ENCODE peak calls at places on chromosomes 4 and X, in nine cellular contexts. P is heart right ventricle; Z is stimulated activated naive B cell treated with anti-CD40 and anti-IgM and Interleukin-4, amounts not matched to agents 10 μg/mL and 1 μg/mL and 100 μg/mL, for 72 hours; D is NCI-H1092 treated with DMSO at 0.1 percent for 48 hours; A is COR-L47; Y is HS-5; O is bronchial epithelial cell; N is immature natural killer cell; R is ascending aorta. T is an unnamed sample.

GRCh38 chr4:152408514-152409327 is 127.2 kb downstream of the FBXW7 start:
- DNase-seq in P (no peak), Z (no peak), D (peak; percentile 37), A (peak; percentile 9), Y (no peak), O (peak; percentile 63), N (no peak), R (no peak), T (peak; percentile 8)

GRCh38 chr4:13184199-13184598 is 299.9 kb downstream of the RAB28 start:
- DNase-seq in P (no peak), Z (no peak), D (no peak), A (no peak), Y (no peak), O (no peak), N (no peak), R (no peak), T (no peak)

GRCh38 chr4:53646792-53647191 is 55.5 kb upstream of the LNX1 start:
- DNase-seq in P (no peak), Z (no peak), D (no peak), A (peak; percentile 85), Y (no peak), O (no peak), N (no peak), R (no peak), T (peak; percentile 34)

GRCh38 chr4:176988226-176988625 is 195.5 kb upstream of the VEGFC start:
- DNase-seq in P (no peak), Z (no peak), D (no peak), A (no peak), Y (peak; percentile 94), O (peak; percentile 99), N (no peak), R (no peak), T (no peak)

GRCh38 chrX:107712231-107713204 is 63.1 kb downstream of the TSC22D3 start:
- DNase-seq in P (no peak), Z (no peak), D (no peak), A (no peak), Y (no peak), O (peak; percentile 70), N (peak; percentile 51), R (peak; percentile 81), T (no peak)

GRCh38 chrX:370963-371745 is 15.6 kb downstream of the PPP2R3B start:
- DNase-seq in P (no peak), Z (no peak), D (no peak), A (no peak), Y (no peak), O (no peak), N (no peak), R (no peak), T (no peak)

GRCh38 chr4:143282170-143282760 is 54.4 kb upstream of the GAB1 start:
- DNase-seq in P (peak; percentile 44), Z (no peak), D (no peak), A (no peak), Y (no peak), O (no peak), N (no peak), R (no peak), T (no peak)

GRCh38 chr4:168755643-168756482 is 254.2 kb downstream of the CBR4 start:
- DNase-seq in P (no peak), Z (no peak), D (no peak), A (no peak), Y (peak; percentile 49), O (peak; percentile 32), N (no peak), R (no peak), T (no peak)

GRCh38 chrX:64894454-64895038 is 81.7 kb downstream of the ZC4H2 start:
- DNase-seq in P (no peak), Z (no peak), D (no peak), A (no peak), Y (no peak), O (peak; percentile 13), N (no peak), R (no peak), T (no peak)

GRCh38 chr4:146252941-146253340 is 38.6 kb downstream of the REELD1 start:
- DNase-seq in P (no peak), Z (no peak), D (no peak), A (no peak), Y (no peak), O (no peak), N (no peak), R (no peak), T (no peak)

GRCh38 chr4:25970691-25971427 is 56.8 kb downstream of the SMIM20 start:
- DNase-seq in P (no peak), Z (no peak), D (no peak), A (no peak), Y (no peak), O (no peak), N (no peak), R (no peak), T (no peak)

GRCh38 chr4:33091961-33092360 is 2371.8 kb downstream of the PCDH7 start:
- DNase-seq in P (no peak), Z (no peak), D (no peak), A (no peak), Y (no peak), O (peak; percentile 26), N (no peak), R (no peak), T (no peak)

GRCh38 chr4:22019676-22020075 is 71.1 kb upstream of the KCNIP4 start:
- DNase-seq in P (no peak), Z (no peak), D (no peak), A (no peak), Y (no peak), O (peak; percentile 5), N (no peak), R (no peak), T (no peak)

GRCh38 chr4:93184093-93184492 is 644.5 kb upstream of the ATOH1 start:
- DNase-seq in P (no peak), Z (no peak), D (peak; percentile 96), A (peak; percentile 71), Y (no peak), O (peak; percentile 27), N (no peak), R (no peak), T (peak; percentile 93)

GRCh38 chr4:151358266-151358665 is 32.9 kb upstream of the SH3D19 start:
- DNase-seq in P (no peak), Z (no peak), D (no peak), A (no peak), Y (no peak), O (no peak), N (no peak), R (no peak), T (no peak)

GRCh38 chrX:19670854-19671620 is 155.7 kb upstream of the MAP3K15 start:
- DNase-seq in P (peak; percentile 18), Z (no peak), D (no peak), A (no peak), Y (peak; percentile 42), O (peak; percentile 74), N (no peak), R (no peak), T (no peak)

GRCh38 chr4:87985097-87985886 is 9.8 kb downstream of the SPP1 start:
- DNase-seq in P (peak; percentile 38), Z (peak; percentile 24), D (peak; percentile 53), A (peak; percentile 80), Y (no peak), O (peak; percentile 52), N (no peak), R (peak; percentile 75), T (peak; percentile 66)

GRCh38 chr4:66899422-66900065 is 645.8 kb downstream of the CENPC start:
- DNase-seq in P (no peak), Z (no peak), D (no peak), A (no peak), Y (no peak), O (no peak), N (no peak), R (peak; percentile 51), T (no peak)

GRCh38 chr4:186760576-186760975 is 36.9 kb upstream of the FAT1 start:
- DNase-seq in P (no peak), Z (no peak), D (no peak), A (no peak), Y (peak; percentile 51), O (peak; percentile 61), N (no peak), R (no peak), T (no peak)

T was measured in NCI-H345.